ENCODE peak calls at places on chromosome 16, in five cellular contexts. C, V, Y, P and J are unnamed samples.

GRCh38 chr16:8182761-8183160 is 407.6 kb downstream of the TMEM114 start:
- DNase-seq in C (no peak), V (no peak), Y (no peak), P (no peak), J (no peak)

GRCh38 chr16:84247844-84248243 is 8.0 kb upstream of the KCNG4 start:
- DNase-seq in Y (no peak), V (no peak), C (no peak), P (no peak), J (no peak)

GRCh38 chr16:10752843-10753523 is 9.3 kb downstream of the NUBP1 start:
- DNase-seq in Y (peak), V (no peak), C (peak), P (no peak), J (no peak)

GRCh38 chr16:29645699-29646187 is 17.3 kb upstream of the SPN start:
- DNase-seq in V (no peak), C (no peak), P (no peak), Y (no peak), J (no peak)

GRCh38 chr16:10776280-10776679 is 32.6 kb downstream of the NUBP1 start:
- DNase-seq in Y (no peak), C (no peak), P (no peak), V (no peak), J (no peak)

GRCh38 chr16:7333326-7333725 is 681 bp downstream of the RBFOX1 start:
- DNase-seq in V (no peak), C (no peak), P (no peak), Y (no peak), J (no peak)

GRCh38 chr16:49855280-49855821 is 561 bp downstream of the ZNF423 start:
- DNase-seq in P (peak), Y (peak), C (peak), V (peak), J (peak)

GRCh38 chr16:88651276-88651988 is 579 bp upstream of the CYBA start:
- DNase-seq in C (no peak), Y (peak), V (peak), P (peak), J (no peak)

GRCh38 chr16:22092143-22092933 is at the start of gene VWA3A:
- DNase-seq in C (peak), P (no peak), V (peak), Y (no peak), J (no peak)

GRCh38 chr16:54921229-54921824 is 9.3 kb upstream of the IRX5 start:
- DNase-seq in P (no peak), Y (no peak), C (no peak), V (no peak), J (no peak)